ENCODE peak calls at places on chromosomes 6 and 20, in five cellular contexts. Z is gastrocnemius medialis, Q is right lobe of liver, H is upper lobe of left lung, G is stomach. S is an unnamed sample. For H3K4me1, the result is how much of the 10 kb centered on the place peaks cover.

GRCh38 chr20:272718-273117 is 15.2 kb downstream of the DEFB132 start:
- DNase-seq in Z (no peak), Q (peak), H (no peak), G (no peak), S (peak)

GRCh38 chr20:34711813-34712430 is 7.8 kb downstream of the TP53INP2 start:
- DNase-seq in G (no peak), Q (peak), H (no peak), Z (no peak), S (no peak)

GRCh38 chr6:129790786-129791185 is 70.3 kb downstream of the TMEM244 start:
- DNase-seq in H (no peak), G (no peak), Z (no peak), Q (no peak), S (no peak)

GRCh38 chr6:132483779-132484679 is 28.9 kb downstream of the STX7 start:
- DNase-seq in G (no peak), Q (no peak), H (peak), Z (peak), S (peak)

GRCh38 chr6:131954099-131954774 is 3.1 kb upstream of the CCN2 start:
- DNase-seq in H (no peak), Q (no peak), Z (no peak), G (no peak), S (no peak)

GRCh38 chr20:49469060-49469459 is 13.4 kb downstream of the KCNB1 start:
- DNase-seq in G (no peak), Q (no peak), Z (no peak), H (no peak), S (no peak)

GRCh38 chr6:155084431-155085123 is 89.5 kb downstream of the TIAM2 start:
- DNase-seq in H (no peak), G (no peak), Z (no peak), Q (no peak), S (no peak)

GRCh38 chr6:37696220-37696840 is 1.4 kb downstream of the MDGA1 start:
- DNase-seq in Q (no peak), G (peak), Z (no peak), H (no peak), S (peak)

GRCh38 chr20:32970973-32971300 is 33.3 kb downstream of the SUN5 start:
- DNase-seq in H (no peak), G (no peak), Q (no peak), Z (no peak), S (no peak)

GRCh38 chr20:32970115-32970972 is 33.9 kb downstream of the SUN5 start:
- DNase-seq in G (no peak), Z (no peak), Q (no peak), H (no peak), S (no peak)

GRCh38 chr20:32973077-32973717 is 31.0 kb downstream of the SUN5 start:
- DNase-seq in G (no peak), Q (no peak), Z (no peak), H (no peak), S (no peak)

GRCh38 chr20:32971703-32972161 is 32.5 kb downstream of the SUN5 start:
- DNase-seq in G (no peak), Q (no peak), Z (no peak), H (no peak), S (peak)

DNA sequence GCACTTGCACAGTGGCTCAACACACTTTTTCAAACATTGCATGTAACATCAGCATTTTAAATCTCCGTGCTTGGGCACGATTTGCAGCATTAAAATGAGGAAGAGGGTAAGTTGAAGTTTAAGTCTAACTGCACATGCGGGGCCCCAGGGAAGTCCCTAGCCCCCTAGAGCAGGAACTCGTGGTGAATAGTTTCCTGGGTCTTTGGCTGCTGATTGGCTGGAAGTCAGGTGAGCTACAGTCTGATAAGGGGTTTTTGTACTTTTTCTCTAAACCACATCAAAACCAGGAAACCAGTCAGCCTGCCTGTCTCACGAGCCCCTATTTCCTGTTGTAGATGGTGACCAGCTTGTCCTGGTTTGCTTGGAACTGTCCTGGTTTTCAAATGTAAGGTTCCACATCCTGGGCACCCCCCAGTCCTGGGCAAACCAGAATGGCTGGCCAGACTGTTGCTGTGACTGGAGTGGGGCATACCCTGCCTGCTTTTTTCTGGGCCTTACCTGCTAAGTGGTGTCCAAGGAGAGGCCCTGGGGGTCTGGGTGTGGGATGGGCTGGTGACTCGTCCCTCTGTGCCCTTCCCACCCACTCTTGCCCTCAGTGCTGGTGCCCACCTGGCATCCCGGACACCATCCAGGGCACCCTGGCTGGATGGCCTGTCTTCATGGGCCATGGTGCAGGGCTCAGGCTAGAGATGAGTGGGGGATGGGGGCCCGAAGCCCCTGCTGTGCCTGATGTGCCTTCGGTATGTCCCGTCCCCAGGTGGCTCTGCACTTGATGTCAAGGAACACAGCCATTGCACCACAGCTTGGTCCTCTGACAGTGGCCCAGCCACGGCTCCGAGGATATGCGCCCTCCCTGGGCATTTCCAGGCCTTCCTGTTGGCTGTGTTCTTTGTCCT is 31.8 kb downstream of the SUN5 start:
- DNase-seq in G (no peak), Q (no peak), H (no peak), Z (no peak), S (no peak)
- TF ChIP-seq POLR2A in G (no peak), Q (no peak), H (no peak), Z (no peak), S (no peak)

DNA sequence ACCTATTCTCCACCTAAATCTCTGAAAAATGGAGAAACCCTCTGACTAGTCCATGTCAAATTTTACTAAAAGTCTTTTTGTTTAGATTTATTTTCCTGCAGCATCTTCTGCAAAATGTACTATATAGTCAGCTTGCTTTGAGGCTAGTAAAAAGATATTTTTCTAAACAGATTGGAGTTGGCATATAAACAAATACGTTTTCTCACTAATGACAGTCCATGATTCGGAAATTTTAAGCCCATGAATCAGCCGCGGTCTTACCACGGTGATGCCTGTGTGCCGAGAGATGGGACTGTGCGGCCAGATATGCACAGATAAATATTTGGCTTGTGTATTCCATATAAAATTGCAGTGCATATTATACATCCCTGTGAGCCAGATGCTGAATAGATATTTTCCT is 3.2 kb downstream of the FOXC1 start:
- DNase-seq in Z (no peak), H (no peak), G (no peak), Q (no peak), S (no peak)
- H3K4me3 ChIP-seq in Z (peak), H (peak), G (no peak), Q (no peak), S (peak)

GRCh38 chr20:42852691-42853090 is 337.0 kb downstream of the PTPRT start:
- DNase-seq in Q (no peak), Z (no peak), G (no peak), H (no peak), S (no peak)

GRCh38 chr20:42857446-42857845 is 332.3 kb downstream of the PTPRT start:
- DNase-seq in Z (no peak), H (no peak), Q (no peak), G (no peak), S (no peak)

GRCh38 chr20:42855896-42856295 is 333.8 kb downstream of the PTPRT start:
- DNase-seq in G (no peak), Z (no peak), Q (no peak), H (no peak), S (no peak)
- H3K4me1 ChIP-seq in G (under half), Z (under half), Q (under half), H (under half), S (under half)

GRCh38 chr6:166206066-166206465 is 38.4 kb upstream of the TBXT start:
- DNase-seq in Q (no peak), G (no peak), H (no peak), Z (no peak), S (no peak)

GRCh38 chr6:166204852-166205650 is 37.4 kb upstream of the TBXT start:
- DNase-seq in Q (no peak), H (no peak), G (no peak), Z (no peak), S (peak)

GRCh38 chr6:166203641-166204222 is 36.1 kb upstream of the TBXT start:
- DNase-seq in H (no peak), Q (no peak), Z (no peak), G (no peak), S (no peak)

GRCh38 chr6:166203003-166203640 is 35.5 kb upstream of the TBXT start:
- DNase-seq in Z (no peak), G (no peak), H (no peak), Q (no peak), S (no peak)

DNA sequence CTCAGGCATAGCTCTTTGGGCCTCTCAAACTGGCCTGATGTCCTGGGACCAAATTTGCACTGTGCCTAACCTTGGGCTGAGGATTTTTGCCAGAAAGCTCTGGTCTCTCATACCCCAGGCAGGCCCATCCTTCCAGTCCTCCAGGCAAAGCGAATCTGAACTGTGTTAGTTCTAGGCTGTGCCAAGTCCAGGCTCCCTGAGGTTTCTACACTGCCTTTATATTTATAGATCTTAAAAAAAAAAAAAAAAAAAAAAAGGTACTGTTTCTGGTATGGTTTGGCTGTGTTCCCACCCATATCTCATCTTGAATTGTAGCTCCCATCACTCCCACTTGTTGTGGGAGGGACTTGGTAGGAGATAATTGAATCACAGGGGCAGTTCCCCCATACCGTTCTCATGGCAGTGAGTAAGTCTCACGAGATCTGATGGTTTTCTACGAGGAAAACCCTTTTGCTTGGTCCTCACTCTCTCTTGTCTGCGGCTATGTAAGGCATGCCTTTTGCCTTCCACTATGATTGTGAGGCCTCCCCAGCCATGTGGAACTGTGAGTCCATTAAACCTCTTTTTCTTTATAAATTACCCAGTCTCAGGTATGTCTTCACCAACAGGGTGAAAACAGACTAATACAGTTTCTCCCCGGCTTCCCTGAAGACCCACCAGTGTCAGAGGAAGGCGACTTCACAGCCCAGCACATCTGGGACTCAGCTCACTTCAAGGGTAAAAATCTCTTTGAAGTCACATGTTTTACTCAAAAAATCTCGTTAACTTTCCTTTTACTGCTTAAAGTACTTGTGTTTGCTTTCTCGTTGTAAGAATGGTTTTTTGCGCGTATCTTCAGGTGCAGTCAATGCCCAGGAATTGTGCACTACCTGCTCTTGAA is 39.1 kb upstream of the TBXT start:
- DNase-seq in Q (no peak), H (no peak), Z (no peak), G (no peak), S (no peak)
- TF ChIP-seq POLR2A in Q (no peak), H (no peak), Z (no peak), G (no peak), S (no peak)

GRCh38 chr20:58390659-58391035 is 1.6 kb downstream of the VAPB start:
- DNase-seq in G (no peak), Q (no peak), Z (no peak), H (no peak), S (no peak)
- H3K4me3 ChIP-seq in G (no peak), Q (no peak), Z (peak), H (peak), S (no peak)

DNA sequence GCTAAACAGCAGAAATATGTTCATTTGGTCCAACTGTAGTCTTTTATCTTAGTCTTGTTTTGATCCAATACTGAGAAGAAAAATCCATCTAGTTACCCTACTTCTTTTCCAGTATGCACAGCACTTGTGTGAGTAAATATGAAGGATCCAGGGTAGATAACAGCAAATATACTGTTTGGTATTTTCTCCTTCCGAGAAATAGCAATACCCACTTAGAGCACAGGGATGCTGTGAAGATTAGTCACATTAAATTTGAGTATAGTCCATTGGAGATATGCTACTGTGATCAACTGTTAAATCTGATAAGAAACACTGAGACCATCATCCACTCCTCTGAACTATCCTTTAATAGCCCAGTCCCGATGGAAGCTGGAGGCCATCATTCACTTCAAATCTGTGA is 145.2 kb downstream of the PDE7B start:
- DNase-seq in Z (no peak), G (no peak), Q (no peak), H (no peak), S (no peak)
- H3K4me1 ChIP-seq in Z (under half), G (under half), Q (under half), H (under half), S (under half)

GRCh38 chr6:111870054-111870750 is 3.0 kb downstream of the FYN start:
- DNase-seq in H (no peak), Z (no peak), G (no peak), Q (no peak), S (no peak)

GRCh38 chr6:111871725-111872520 is 1.3 kb downstream of the FYN start:
- DNase-seq in Q (no peak), H (no peak), G (no peak), Z (no peak), S (peak)

GRCh38 chr6:111872521-111873177 is 603 bp downstream of the FYN start:
- DNase-seq in H (peak), Q (no peak), Z (peak), G (no peak), S (peak)

GRCh38 chr6:111870751-111871064 is 2.5 kb downstream of the FYN start:
- DNase-seq in Q (no peak), G (no peak), Z (no peak), H (no peak), S (no peak)

GRCh38 chr6:111871207-111871606 is 2.0 kb downstream of the FYN start:
- DNase-seq in Q (no peak), G (no peak), Z (no peak), H (no peak), S (no peak)
- TF ChIP-seq POLR2A in Q (no peak), G (no peak), Z (no peak), H (no peak), S (no peak)

GRCh38 chr6:145627451-145627850 is 107.9 kb downstream of the EPM2A start:
- DNase-seq in Q (no peak), H (no peak), G (no peak), Z (no peak), S (no peak)

GRCh38 chr6:145630598-145630997 is 104.7 kb downstream of the EPM2A start:
- DNase-seq in H (no peak), Z (no peak), G (no peak), Q (no peak), S (no peak)

GRCh38 chr6:145626857-145627256 is 108.5 kb downstream of the EPM2A start:
- DNase-seq in Z (no peak), H (no peak), Q (no peak), G (no peak), S (no peak)

GRCh38 chr6:145631374-145631773 is 103.9 kb downstream of the EPM2A start:
- DNase-seq in Z (no peak), H (no peak), Q (no peak), G (no peak), S (no peak)

DNA sequence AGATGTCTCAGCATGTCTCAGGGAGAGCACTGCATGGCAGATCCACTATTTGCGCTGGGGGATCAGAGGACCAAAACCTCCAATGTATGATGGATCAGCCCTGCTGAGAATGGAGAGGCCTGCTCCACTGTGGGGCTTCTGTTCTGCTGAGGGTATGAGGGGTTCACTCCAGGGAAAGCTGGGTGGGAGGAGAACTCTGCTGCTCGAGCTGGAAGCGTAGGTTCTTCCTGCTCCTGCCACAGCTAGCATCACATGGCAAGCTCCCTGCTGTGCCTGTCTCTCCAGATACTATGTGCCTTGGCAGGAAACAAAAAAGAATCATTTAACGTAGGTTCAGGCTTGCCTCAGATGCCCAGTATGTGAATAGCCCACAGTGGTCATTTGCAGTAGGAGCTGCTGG is 105.8 kb downstream of the EPM2A start:
- DNase-seq in G (no peak), H (no peak), Q (no peak), Z (no peak), S (no peak)
- H3K4me3 ChIP-seq in G (no peak), H (no peak), Q (no peak), Z (no peak), S (no peak)

GRCh38 chr20:62942456-62942855 is 4.5 kb downstream of the GID8 start:
- DNase-seq in Q (no peak), G (no peak), H (no peak), Z (no peak), S (no peak)

GRCh38 chr20:62938105-62938888 is at the start of gene GID8:
- DNase-seq in Z (no peak), Q (peak), H (peak), G (peak), S (peak)

GRCh38 chr20:62943396-62943795 is 5.4 kb downstream of the GID8 start:
- DNase-seq in H (no peak), Z (no peak), G (no peak), Q (no peak), S (no peak)

GRCh38 chr20:62941792-62942191 is 3.8 kb downstream of the GID8 start:
- DNase-seq in Z (no peak), G (no peak), H (no peak), Q (no peak), S (no peak)

GRCh38 chr20:62940875-62941274 is 2.9 kb downstream of the GID8 start:
- DNase-seq in G (no peak), Z (no peak), H (no peak), Q (no peak), S (no peak)
- H3K4me1 ChIP-seq in G (half or more), Z (under half), H (under half), Q (under half), S (under half)

S was measured in thyroid gland.